ENCODE peak calls at places on chromosomes 4 and X, in seven cellular contexts. H is A549, B is heart left ventricle, W is esophagus squamous epithelium, T is uterus, P is Peyer's patch, Z is right lobe of liver. J is an unnamed sample.

GRCh38 chr4:52617467-52618017 is 41.6 kb downstream of the USP46 start:
- DNase-seq in B (no peak), W (no peak), T (no peak), P (no peak), H (no peak), Z (no peak), J (no peak)

GRCh38 chr4:141335166-141335565 is 114.5 kb downstream of the ZNF330 start:
- DNase-seq in W (no peak), B (no peak), T (no peak), P (no peak), H (no peak), Z (no peak), J (no peak)

GRCh38 chrX:145003443-145003842 is 243.9 kb upstream of the SPANXN1 start:
- DNase-seq in P (no peak), B (no peak), H (no peak), W (no peak), T (no peak), Z (no peak), J (no peak)

GRCh38 chrX:43693602-43694406 is 37.7 kb downstream of the MAOA start:
- DNase-seq in H (no peak), Z (peak), P (no peak), T (no peak), B (no peak), W (no peak), J (no peak)

GRCh38 chr4:108172780-108173598 is 4.3 kb upstream of the LEF1 start:
- DNase-seq in Z (no peak), P (no peak), H (no peak), T (no peak), W (no peak), B (peak), J (no peak)

GRCh38 chrX:39972340-39972739 is 125.4 kb downstream of the BCOR start:
- DNase-seq in Z (no peak), P (no peak), B (no peak), T (no peak), H (no peak), W (no peak), J (no peak)

GRCh38 chrX:112687189-112687691 is 7.5 kb upstream of the LHFPL1 start:
- DNase-seq in W (no peak), B (no peak), H (no peak), Z (no peak), T (no peak), P (no peak), J (no peak)

GRCh38 chrX:4043951-4044350 is 330.5 kb upstream of the PRKX start:
- DNase-seq in B (no peak), W (no peak), Z (no peak), T (no peak), P (no peak), H (no peak), J (no peak)

GRCh38 chr4:89752932-89753598 is 83.9 kb downstream of the SNCA start:
- DNase-seq in W (no peak), H (no peak), P (no peak), T (peak), B (no peak), Z (no peak), J (peak)

GRCh38 chrX:8815460-8816065 is 14.4 kb upstream of the FAM9A start:
- DNase-seq in B (no peak), Z (no peak), P (no peak), H (peak), T (no peak), W (no peak), J (peak)

GRCh38 chr4:100299441-100299840 is 109.2 kb upstream of the DDIT4L start:
- DNase-seq in H (no peak), B (no peak), P (no peak), T (no peak), W (no peak), Z (no peak), J (no peak)

GRCh38 chrX:79259073-79259689 is 108.0 kb downstream of the ITM2A start:
- DNase-seq in Z (no peak), P (peak), W (no peak), H (no peak), B (no peak), T (no peak), J (no peak)

GRCh38 chrX:24782011-24782410 is 88.3 kb downstream of the POLA1 start:
- DNase-seq in H (no peak), W (no peak), P (no peak), B (no peak), Z (no peak), T (no peak), J (no peak)

GRCh38 chr4:36213956-36214355 is 30.4 kb downstream of the ARAP2 start:
- DNase-seq in B (no peak), P (no peak), T (no peak), W (no peak), Z (no peak), H (no peak), J (no peak)

GRCh38 chr4:2135083-2135482 is 76.0 kb downstream of the NAT8L start:
- DNase-seq in B (no peak), Z (no peak), H (no peak), P (no peak), T (no peak), W (no peak), J (no peak)

GRCh38 chrX:16148896-16149295 is 18.4 kb upstream of the MAGEB17 start:
- DNase-seq in Z (no peak), H (no peak), P (no peak), B (no peak), W (no peak), T (no peak), J (no peak)

GRCh38 chr4:52643846-52644245 is 15.3 kb downstream of the USP46 start:
- DNase-seq in Z (peak), B (peak), W (no peak), T (peak), H (no peak), P (peak), J (peak)

GRCh38 chr4:83629945-83630684 is 94.2 kb downstream of the GPAT3 start:
- DNase-seq in T (peak), B (peak), Z (no peak), W (no peak), P (no peak), H (no peak), J (no peak)

GRCh38 chr4:87862236-87862635 is 29.5 kb downstream of the MEPE start:
- DNase-seq in P (no peak), W (no peak), T (no peak), B (no peak), H (no peak), Z (no peak), J (no peak)

GRCh38 chrX:154121961-154122360 is 22.1 kb upstream of the OPN1LW start:
- DNase-seq in P (no peak), B (no peak), Z (no peak), W (no peak), T (no peak), H (no peak), J (no peak)

GRCh38 chrX:49187028-49187394 is 838 bp upstream of the PRICKLE3 start:
- DNase-seq in Z (no peak), W (no peak), B (no peak), T (no peak), H (no peak), P (no peak), J (no peak)

GRCh38 chrX:9745417-9746115 is 20.1 kb downstream of the GPR143 start:
- DNase-seq in W (no peak), P (no peak), T (no peak), B (no peak), H (no peak), Z (no peak), J (no peak)

GRCh38 chr4:117773067-117773946 is 261.0 kb upstream of the NDST3 start:
- DNase-seq in Z (no peak), B (no peak), T (no peak), P (no peak), H (no peak), W (no peak), J (no peak)

GRCh38 chr4:145735330-145735638 is 55.3 kb downstream of the C4orf51 start:
- DNase-seq in H (peak), T (no peak), W (no peak), B (no peak), P (no peak), Z (no peak), J (no peak)

GRCh38 chr4:157127571-157127970 is 51.6 kb downstream of the GLRB start:
- DNase-seq in H (no peak), W (no peak), Z (no peak), P (no peak), B (no peak), T (no peak), J (no peak)

GRCh38 chrX:73855546-73855945 is 292.5 kb downstream of the CHIC1 start:
- DNase-seq in B (peak), Z (peak), H (peak), T (peak), P (peak), W (no peak), J (peak)

GRCh38 chr4:3199661-3200422 is 49.1 kb upstream of the MSANTD1 start:
- DNase-seq in P (no peak), H (no peak), W (no peak), T (no peak), B (no peak), Z (no peak), J (peak)

GRCh38 chr4:98658287-98659105 is at the start of gene TSPAN5:
- DNase-seq in Z (peak), P (peak), H (peak), T (peak), W (no peak), B (peak), J (peak)
- TF ChIP-seq POLR2A in Z (no peak), P (peak), H (peak), T (peak), W (peak), B (no peak), J (no peak)

DNA sequence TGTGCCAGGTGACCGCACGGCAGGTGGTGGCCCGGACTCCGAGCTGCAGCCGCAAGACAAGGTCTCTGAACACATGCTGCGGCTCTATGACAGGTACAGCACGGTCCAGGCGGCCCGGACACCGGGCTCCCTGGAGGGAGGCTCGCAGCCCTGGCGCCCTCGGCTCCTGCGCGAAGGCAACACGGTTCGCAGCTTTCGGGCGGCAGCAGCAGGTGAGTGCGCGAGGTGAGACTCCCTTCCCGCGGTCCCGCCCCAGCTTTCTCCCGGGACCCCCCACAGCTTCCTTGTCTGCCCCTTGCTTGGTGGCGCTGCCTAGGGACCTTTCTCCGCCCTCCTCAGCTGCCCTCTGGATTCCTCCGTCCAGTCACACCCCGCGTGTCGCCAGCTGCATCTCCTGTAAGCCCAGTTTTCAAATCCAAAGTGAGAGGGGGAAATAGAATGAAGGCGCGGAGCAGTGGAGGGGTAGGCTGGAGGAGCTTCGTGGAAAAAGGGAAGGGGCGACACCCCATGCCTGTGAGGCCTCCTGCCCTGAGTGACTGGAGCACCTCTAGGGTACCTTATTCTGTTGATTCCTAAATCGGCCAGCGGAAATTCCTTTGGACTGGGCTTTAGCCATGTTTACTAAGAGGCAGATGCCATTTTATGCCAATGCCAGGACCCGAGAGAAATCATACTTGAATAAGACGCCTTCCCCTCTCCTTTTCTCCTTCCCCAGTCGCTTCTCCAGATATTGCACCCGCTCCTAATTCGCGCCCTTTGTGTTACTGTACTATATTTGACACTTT is 1.1 kb downstream of the BMP3 start:
- DNase-seq in P (no peak), Z (no peak), T (no peak), B (no peak), H (no peak), W (no peak), J (no peak)
- H3K4me3 ChIP-seq in P (peak), Z (no peak), T (no peak), B (peak), H (no peak), W (peak), J (peak)

GRCh38 chr4:175661437-175661836 is 150.6 kb downstream of the GPM6A start:
- DNase-seq in H (no peak), P (no peak), W (no peak), Z (no peak), B (no peak), T (no peak), J (no peak)

GRCh38 chr4:175651701-175652100 is 160.4 kb downstream of the GPM6A start:
- DNase-seq in Z (no peak), W (no peak), P (no peak), H (no peak), T (no peak), B (no peak), J (no peak)

GRCh38 chr4:175656615-175657014 is 155.4 kb downstream of the GPM6A start:
- DNase-seq in Z (no peak), H (no peak), W (no peak), P (no peak), B (no peak), T (no peak), J (no peak)

GRCh38 chr4:175657571-175657970 is 154.5 kb downstream of the GPM6A start:
- DNase-seq in H (no peak), T (no peak), P (no peak), B (no peak), W (no peak), Z (no peak), J (no peak)
- TF ChIP-seq CTCF in H (no peak), T (no peak), P (no peak), B (no peak), W (no peak), Z (no peak), J (no peak)

DNA sequence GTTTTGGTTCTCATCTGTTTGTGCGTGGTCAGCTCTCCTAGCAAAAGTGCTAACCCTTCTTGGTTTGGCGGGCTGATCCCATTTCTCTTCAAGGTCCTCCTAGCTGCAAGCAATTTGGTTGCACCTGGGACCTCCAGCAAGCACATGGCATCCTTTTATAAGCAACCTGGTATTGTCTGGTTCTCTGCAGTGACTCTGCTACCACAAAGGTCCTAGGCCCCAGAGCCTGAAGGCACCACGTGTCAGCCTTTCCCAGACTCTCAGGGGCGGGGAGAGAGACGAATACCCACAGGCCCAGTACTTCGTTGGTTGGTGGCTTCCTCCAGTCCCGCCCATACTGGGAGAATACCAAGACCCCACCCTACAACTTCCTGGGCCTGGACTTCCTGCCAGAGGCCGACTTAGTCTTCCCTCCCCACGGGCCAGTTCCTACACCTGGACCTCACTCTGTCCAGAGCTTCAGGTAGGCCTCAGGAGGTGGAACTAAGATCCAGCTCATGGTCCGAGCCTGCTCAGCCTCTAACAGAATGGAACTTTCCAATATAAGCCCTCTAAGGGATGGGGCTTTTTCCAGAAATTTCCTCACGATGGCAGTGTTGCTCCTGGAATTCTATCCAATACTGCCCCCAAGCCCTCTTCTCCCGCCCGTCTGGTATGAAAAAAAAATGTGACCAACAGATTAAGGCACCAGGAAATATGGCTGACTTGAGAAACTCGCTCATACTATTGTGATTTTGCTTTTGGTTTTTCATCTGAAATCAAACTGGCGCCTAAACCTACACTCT is 192.5 kb upstream of the STK26 start:
- DNase-seq in H (no peak), B (peak), T (peak), P (peak), W (no peak), Z (no peak), J (no peak)
- TF ChIP-seq POLR2A in H (no peak), B (no peak), T (no peak), P (no peak), W (no peak), Z (no peak), J (no peak)

DNA sequence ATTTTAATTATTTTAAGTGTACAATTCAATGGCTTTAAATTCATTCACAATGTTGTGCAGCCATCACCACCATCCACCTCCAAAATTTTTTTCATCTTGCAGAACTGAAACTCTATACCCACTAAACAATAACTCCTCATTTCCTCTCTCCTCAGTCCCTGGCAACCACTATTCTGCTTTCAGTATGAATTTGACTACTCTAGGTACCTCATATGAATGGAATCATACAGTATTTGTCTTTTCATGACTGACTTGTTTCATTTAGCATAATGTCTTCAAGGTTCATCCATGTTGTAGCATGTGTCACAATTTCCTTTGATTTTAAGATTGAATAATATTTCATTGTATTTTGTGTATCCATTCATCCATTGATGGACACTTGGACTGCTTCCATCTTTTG is 46.9 kb downstream of the KIF4A start:
- DNase-seq in B (no peak), W (no peak), Z (no peak), H (no peak), P (no peak), T (no peak), J (no peak)
- H3K4me3 ChIP-seq in B (no peak), W (no peak), Z (no peak), H (no peak), P (no peak), T (no peak), J (no peak)

DNA sequence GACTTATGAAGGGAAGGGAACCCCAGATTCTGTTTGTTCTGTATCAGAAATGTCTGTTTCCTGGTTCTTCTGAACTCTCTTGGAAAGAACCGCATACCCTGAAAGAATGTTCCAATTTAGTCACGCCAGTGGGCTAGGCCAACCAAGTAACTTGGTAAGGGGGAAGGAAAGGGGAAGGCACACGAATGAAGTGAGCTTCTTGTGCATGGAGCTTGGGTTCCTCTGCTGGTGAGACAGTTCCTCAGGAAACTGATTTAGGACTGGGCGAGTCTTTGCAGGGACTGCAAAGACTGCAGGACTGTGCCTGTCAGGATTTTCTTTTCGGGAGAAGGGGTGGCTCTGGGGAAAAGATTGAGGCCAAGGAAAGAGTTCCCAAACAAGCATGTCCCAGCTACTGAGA is 35.6 kb downstream of the FRMPD3 start:
- DNase-seq in T (no peak), Z (no peak), B (no peak), P (no peak), H (no peak), W (no peak), J (no peak)
- TF ChIP-seq CTCF in T (no peak), Z (no peak), B (no peak), P (no peak), H (no peak), W (peak), J (no peak)

GRCh38 chr4:56701156-56701471 is 20.0 kb upstream of the HOPX start:
- DNase-seq in P (no peak), B (no peak), T (no peak), Z (no peak), W (no peak), H (no peak), J (no peak)
- TF ChIP-seq POLR2A in P (no peak), B (no peak), T (no peak), Z (no peak), W (no peak), H (no peak), J (no peak)

J was measured in lower leg skin.